ENCODE peak calls at places on chromosomes 6 and 20, in seven cellular contexts. One of them, this sample, is unnamed.

GRCh38 chr6:95133578-95133977 is 443.8 kb upstream of the MANEA start:
- DNase-seq in right lobe of liver: no peak
- DNase-seq in heart left ventricle: no peak
- DNase-seq in CD8-positive, alpha-beta memory T cell: no peak
- DNase-seq in ovary: no peak
- DNase-seq in vagina: no peak
- DNase-seq in CD8-positive, alpha-beta T cell: no peak
- DNase-seq in this sample: no peak

GRCh38 chr20:35145141-35145564 is 2.0 kb downstream of the EDEM2 start:
- DNase-seq in right lobe of liver: no peak
- DNase-seq in CD8-positive, alpha-beta T cell: no peak
- DNase-seq in CD8-positive, alpha-beta memory T cell: no peak
- DNase-seq in vagina: no peak
- DNase-seq in heart left ventricle: no peak
- DNase-seq in ovary: no peak
- DNase-seq in this sample: no peak

GRCh38 chr6:53624491-53624890 is 41.1 kb downstream of the KLHL31 start:
- DNase-seq in CD8-positive, alpha-beta memory T cell: no peak
- DNase-seq in CD8-positive, alpha-beta T cell: no peak
- DNase-seq in vagina: no peak
- DNase-seq in heart left ventricle: no peak
- DNase-seq in ovary: no peak
- DNase-seq in right lobe of liver: no peak
- DNase-seq in this sample: no peak

GRCh38 chr20:52586697-52587096 is 385.5 kb upstream of the TSHZ2 start:
- DNase-seq in vagina: no peak
- DNase-seq in CD8-positive, alpha-beta memory T cell: no peak
- DNase-seq in right lobe of liver: no peak
- DNase-seq in heart left ventricle: no peak
- DNase-seq in ovary: no peak
- DNase-seq in CD8-positive, alpha-beta T cell: no peak
- DNase-seq in this sample: no peak

GRCh38 chr6:42313038-42313437 is 95.4 kb upstream of the MRPS10 start:
- DNase-seq in vagina: no peak
- DNase-seq in right lobe of liver: no peak
- DNase-seq in CD8-positive, alpha-beta T cell: no peak
- DNase-seq in heart left ventricle: no peak
- DNase-seq in CD8-positive, alpha-beta memory T cell: no peak
- DNase-seq in ovary: no peak
- DNase-seq in this sample: no peak

GRCh38 chr20:40564997-40565680 is 123.9 kb downstream of the MAFB start:
- DNase-seq in CD8-positive, alpha-beta memory T cell: no peak
- DNase-seq in ovary: no peak
- DNase-seq in vagina: no peak
- DNase-seq in heart left ventricle: no peak
- DNase-seq in right lobe of liver: no peak
- DNase-seq in CD8-positive, alpha-beta T cell: no peak
- DNase-seq in this sample: peak; percentile 86

GRCh38 chr6:38168126-38168525 is 348.6 kb downstream of the ZFAND3 start:
- DNase-seq in heart left ventricle: no peak
- DNase-seq in ovary: no peak
- DNase-seq in right lobe of liver: peak; percentile 44
- DNase-seq in CD8-positive, alpha-beta T cell: no peak
- DNase-seq in CD8-positive, alpha-beta memory T cell: no peak
- DNase-seq in vagina: no peak
- DNase-seq in this sample: no peak

GRCh38 chr6:139595183-139595582 is 220.7 kb upstream of the CITED2 start:
- DNase-seq in vagina: no peak
- DNase-seq in CD8-positive, alpha-beta T cell: no peak
- DNase-seq in ovary: no peak
- DNase-seq in right lobe of liver: no peak
- DNase-seq in heart left ventricle: no peak
- DNase-seq in CD8-positive, alpha-beta memory T cell: no peak
- DNase-seq in this sample: no peak

GRCh38 chr6:105397987-105398386 is 4.9 kb downstream of the PREP start:
- DNase-seq in ovary: no peak
- DNase-seq in right lobe of liver: no peak
- DNase-seq in CD8-positive, alpha-beta T cell: no peak
- DNase-seq in vagina: no peak
- DNase-seq in heart left ventricle: no peak
- DNase-seq in CD8-positive, alpha-beta memory T cell: no peak
- DNase-seq in this sample: no peak

GRCh38 chr6:30926644-30927043 is 5.3 kb downstream of the SFTA2 start:
- DNase-seq in CD8-positive, alpha-beta T cell: no peak
- DNase-seq in vagina: no peak
- DNase-seq in right lobe of liver: no peak
- DNase-seq in ovary: no peak
- DNase-seq in heart left ventricle: peak; percentile 55
- DNase-seq in CD8-positive, alpha-beta memory T cell: no peak
- DNase-seq in this sample: peak; percentile 42

GRCh38 chr20:22508426-22508825 is 75.9 kb downstream of the FOXA2 start:
- DNase-seq in heart left ventricle: no peak
- DNase-seq in CD8-positive, alpha-beta memory T cell: no peak
- DNase-seq in ovary: no peak
- DNase-seq in CD8-positive, alpha-beta T cell: no peak
- DNase-seq in vagina: no peak
- DNase-seq in right lobe of liver: no peak
- DNase-seq in this sample: no peak

GRCh38 chr20:23350855-23351838 is 556 bp downstream of the NXT1 start:
- DNase-seq in vagina: peak; percentile 91
- DNase-seq in heart left ventricle: peak; percentile 55
- DNase-seq in right lobe of liver: peak; percentile 71
- DNase-seq in CD8-positive, alpha-beta memory T cell: peak; percentile 58
- DNase-seq in ovary: no peak
- DNase-seq in CD8-positive, alpha-beta T cell: peak; percentile 33
- DNase-seq in this sample: peak; percentile 25

GRCh38 chr6:32609731-32610640 is 20.3 kb upstream of the HLA-DRB1 start:
- DNase-seq in vagina: no peak
- DNase-seq in CD8-positive, alpha-beta T cell: peak; percentile 2
- DNase-seq in right lobe of liver: no peak
- DNase-seq in ovary: peak; percentile 31
- DNase-seq in heart left ventricle: peak; percentile 63
- DNase-seq in CD8-positive, alpha-beta memory T cell: no peak
- DNase-seq in this sample: no peak

GRCh38 chr20:37283530-37284195 is 5.8 kb upstream of the MANBAL start:
- DNase-seq in right lobe of liver: no peak
- DNase-seq in vagina: no peak
- DNase-seq in CD8-positive, alpha-beta memory T cell: no peak
- DNase-seq in CD8-positive, alpha-beta T cell: no peak
- DNase-seq in heart left ventricle: no peak
- DNase-seq in ovary: no peak
- DNase-seq in this sample: no peak

GRCh38 chr6:153101461-153101860 is 29.6 kb downstream of the RGS17 start:
- DNase-seq in vagina: no peak
- DNase-seq in heart left ventricle: no peak
- DNase-seq in right lobe of liver: no peak
- DNase-seq in CD8-positive, alpha-beta memory T cell: no peak
- DNase-seq in CD8-positive, alpha-beta T cell: no peak
- DNase-seq in ovary: no peak
- DNase-seq in this sample: no peak

GRCh38 chr6:113879186-113880096 is 22.3 kb downstream of the MARCKS start:
- DNase-seq in right lobe of liver: no peak
- DNase-seq in heart left ventricle: peak; percentile 46
- DNase-seq in ovary: peak; percentile 30
- DNase-seq in CD8-positive, alpha-beta T cell: no peak
- DNase-seq in CD8-positive, alpha-beta memory T cell: no peak
- DNase-seq in vagina: no peak
- DNase-seq in this sample: peak; percentile 51

GRCh38 chr20:56922497-56922896 is 293.4 kb downstream of the TFAP2C start:
- DNase-seq in right lobe of liver: no peak
- DNase-seq in ovary: no peak
- DNase-seq in CD8-positive, alpha-beta memory T cell: no peak
- DNase-seq in heart left ventricle: no peak
- DNase-seq in CD8-positive, alpha-beta T cell: no peak
- DNase-seq in vagina: no peak
- DNase-seq in this sample: no peak

GRCh38 chr20:56924316-56924975 is 295.3 kb downstream of the TFAP2C start:
- DNase-seq in ovary: no peak
- DNase-seq in CD8-positive, alpha-beta memory T cell: no peak
- DNase-seq in heart left ventricle: no peak
- DNase-seq in vagina: no peak
- DNase-seq in CD8-positive, alpha-beta T cell: no peak
- DNase-seq in right lobe of liver: no peak
- DNase-seq in this sample: no peak

GRCh38 chr20:56925696-56926101 is 296.6 kb downstream of the TFAP2C start:
- DNase-seq in heart left ventricle: no peak
- DNase-seq in right lobe of liver: no peak
- DNase-seq in CD8-positive, alpha-beta T cell: no peak
- DNase-seq in CD8-positive, alpha-beta memory T cell: no peak
- DNase-seq in vagina: no peak
- DNase-seq in ovary: no peak
- DNase-seq in this sample: no peak

GRCh38 chr20:56926501-56926900 is 297.4 kb downstream of the TFAP2C start:
- DNase-seq in vagina: no peak
- DNase-seq in CD8-positive, alpha-beta memory T cell: no peak
- DNase-seq in CD8-positive, alpha-beta T cell: no peak
- DNase-seq in right lobe of liver: no peak
- DNase-seq in heart left ventricle: no peak
- DNase-seq in ovary: no peak
- DNase-seq in this sample: no peak

GRCh38 chr20:56924976-56925695 is 296.0 kb downstream of the TFAP2C start:
- DNase-seq in right lobe of liver: no peak
- DNase-seq in ovary: no peak
- DNase-seq in CD8-positive, alpha-beta memory T cell: no peak
- DNase-seq in heart left ventricle: peak; percentile 29
- DNase-seq in vagina: no peak
- DNase-seq in CD8-positive, alpha-beta T cell: no peak
- DNase-seq in this sample: peak; percentile 65
- H3K4me3 ChIP-seq in right lobe of liver: no peak overlapping the region
- H3K4me3 ChIP-seq in ovary: no peak overlapping the region
- H3K4me3 ChIP-seq in CD8-positive, alpha-beta memory T cell: no peak overlapping the region
- H3K4me3 ChIP-seq in heart left ventricle: peak overlapping the region; percentile 25
- H3K4me3 ChIP-seq in vagina: peak overlapping the region; percentile 44
- H3K4me3 ChIP-seq in CD8-positive, alpha-beta T cell: no peak overlapping the region
- H3K4me3 ChIP-seq in this sample: peak overlapping the region; percentile 28

GRCh38 chr20:57988422-57988821 is 240.0 kb downstream of the ANKRD60 start:
- DNase-seq in CD8-positive, alpha-beta memory T cell: no peak
- DNase-seq in right lobe of liver: no peak
- DNase-seq in CD8-positive, alpha-beta T cell: no peak
- DNase-seq in ovary: no peak
- DNase-seq in heart left ventricle: no peak
- DNase-seq in vagina: no peak
- DNase-seq in this sample: no peak

GRCh38 chr20:57990396-57990987 is 238.0 kb downstream of the ANKRD60 start:
- DNase-seq in right lobe of liver: no peak
- DNase-seq in vagina: no peak
- DNase-seq in CD8-positive, alpha-beta memory T cell: no peak
- DNase-seq in heart left ventricle: no peak
- DNase-seq in CD8-positive, alpha-beta T cell: no peak
- DNase-seq in ovary: no peak
- DNase-seq in this sample: peak; percentile 71

GRCh38 chr20:57993738-57994431 is 234.6 kb downstream of the ANKRD60 start:
- DNase-seq in CD8-positive, alpha-beta memory T cell: no peak
- DNase-seq in right lobe of liver: no peak
- DNase-seq in heart left ventricle: no peak
- DNase-seq in CD8-positive, alpha-beta T cell: no peak
- DNase-seq in vagina: no peak
- DNase-seq in ovary: no peak
- DNase-seq in this sample: peak; percentile 98

GRCh38 chr20:57988828-57989227 is 239.6 kb downstream of the ANKRD60 start:
- DNase-seq in heart left ventricle: no peak
- DNase-seq in right lobe of liver: no peak
- DNase-seq in CD8-positive, alpha-beta memory T cell: no peak
- DNase-seq in vagina: no peak
- DNase-seq in CD8-positive, alpha-beta T cell: no peak
- DNase-seq in ovary: no peak
- DNase-seq in this sample: no peak

GRCh38 chr20:57991211-57991841 is 237.1 kb downstream of the ANKRD60 start:
- DNase-seq in ovary: no peak
- DNase-seq in heart left ventricle: no peak
- DNase-seq in CD8-positive, alpha-beta memory T cell: no peak
- DNase-seq in right lobe of liver: no peak
- DNase-seq in vagina: no peak
- DNase-seq in CD8-positive, alpha-beta T cell: no peak
- DNase-seq in this sample: peak; percentile 99
- H3K27me3 ChIP-seq in ovary: no peaks in the 10 kb centered on the region
- H3K27me3 ChIP-seq in heart left ventricle: no peaks in the 10 kb centered on the region
- H3K27me3 ChIP-seq in CD8-positive, alpha-beta memory T cell: no peaks in the 10 kb centered on the region
- H3K27me3 ChIP-seq in right lobe of liver: no peaks in the 10 kb centered on the region
- H3K27me3 ChIP-seq in vagina: no peaks in the 10 kb centered on the region
- H3K27me3 ChIP-seq in CD8-positive, alpha-beta T cell: peaks cover 3% of the 10 kb centered on the region
- H3K27me3 ChIP-seq in this sample: no peaks in the 10 kb centered on the region

DNA sequence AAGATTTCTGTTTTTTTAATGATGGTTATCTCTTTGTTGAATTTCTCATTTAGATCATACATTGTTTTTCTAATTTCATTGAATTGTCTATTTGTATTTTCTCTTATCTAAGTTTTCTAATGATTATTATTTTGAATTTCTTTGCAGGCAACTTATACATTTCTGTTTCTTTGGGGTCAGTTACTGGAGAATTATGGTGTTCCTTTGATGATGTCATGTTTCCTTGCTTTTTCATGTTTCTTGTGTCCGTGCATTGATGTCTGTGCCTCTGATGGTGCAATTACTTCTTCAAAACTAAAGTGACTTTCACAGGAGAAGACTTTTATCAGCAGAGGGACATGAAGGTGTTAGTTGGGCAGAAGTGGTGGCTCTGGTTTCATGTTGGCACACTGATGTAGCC is 270.7 kb upstream of the MOCS1 start:
- DNase-seq in CD8-positive, alpha-beta memory T cell: no peak
- DNase-seq in CD8-positive, alpha-beta T cell: no peak
- DNase-seq in right lobe of liver: no peak
- DNase-seq in heart left ventricle: no peak
- DNase-seq in ovary: no peak
- DNase-seq in vagina: no peak
- DNase-seq in this sample: no peak
- H3K9me3 ChIP-seq in CD8-positive, alpha-beta memory T cell: no peaks in the 10 kb centered on the region
- H3K9me3 ChIP-seq in CD8-positive, alpha-beta T cell: no peaks in the 10 kb centered on the region
- H3K9me3 ChIP-seq in right lobe of liver: peaks cover 17% of the 10 kb centered on the region
- H3K9me3 ChIP-seq in heart left ventricle: peaks cover 39% of the 10 kb centered on the region
- H3K9me3 ChIP-seq in ovary: no peaks in the 10 kb centered on the region
- H3K9me3 ChIP-seq in vagina: peaks cover 3% of the 10 kb centered on the region
- H3K9me3 ChIP-seq in this sample: no peaks in the 10 kb centered on the region

GRCh38 chr6:100467144-100468012 is 2.7 kb upstream of the SIM1 start:
- DNase-seq in right lobe of liver: no peak
- DNase-seq in ovary: no peak
- DNase-seq in CD8-positive, alpha-beta memory T cell: no peak
- DNase-seq in CD8-positive, alpha-beta T cell: no peak
- DNase-seq in vagina: no peak
- DNase-seq in heart left ventricle: no peak
- DNase-seq in this sample: no peak

GRCh38 chr6:100466410-100467143 is 1.9 kb upstream of the SIM1 start:
- DNase-seq in right lobe of liver: no peak
- DNase-seq in ovary: no peak
- DNase-seq in CD8-positive, alpha-beta T cell: no peak
- DNase-seq in heart left ventricle: no peak
- DNase-seq in CD8-positive, alpha-beta memory T cell: no peak
- DNase-seq in vagina: no peak
- DNase-seq in this sample: no peak

GRCh38 chr6:100464162-100464851 is 414 bp downstream of the SIM1 start:
- DNase-seq in CD8-positive, alpha-beta T cell: no peak
- DNase-seq in vagina: no peak
- DNase-seq in ovary: no peak
- DNase-seq in CD8-positive, alpha-beta memory T cell: no peak
- DNase-seq in heart left ventricle: no peak
- DNase-seq in right lobe of liver: no peak
- DNase-seq in this sample: peak; percentile 49

GRCh38 chr6:100464910-100465700 is at the start of gene SIM1:
- DNase-seq in vagina: no peak
- DNase-seq in heart left ventricle: peak; percentile 44
- DNase-seq in right lobe of liver: no peak
- DNase-seq in ovary: no peak
- DNase-seq in CD8-positive, alpha-beta memory T cell: no peak
- DNase-seq in CD8-positive, alpha-beta T cell: no peak
- DNase-seq in this sample: peak; percentile 97

GRCh38 chr6:100465701-100466409 is 1.1 kb upstream of the SIM1 start:
- DNase-seq in CD8-positive, alpha-beta T cell: no peak
- DNase-seq in ovary: no peak
- DNase-seq in vagina: no peak
- DNase-seq in CD8-positive, alpha-beta memory T cell: no peak
- DNase-seq in right lobe of liver: no peak
- DNase-seq in heart left ventricle: no peak
- DNase-seq in this sample: no peak
- H3K4me3 ChIP-seq in CD8-positive, alpha-beta T cell: no peak overlapping the region
- H3K4me3 ChIP-seq in ovary: no peak overlapping the region
- H3K4me3 ChIP-seq in vagina: no peak overlapping the region
- H3K4me3 ChIP-seq in CD8-positive, alpha-beta memory T cell: no peak overlapping the region
- H3K4me3 ChIP-seq in right lobe of liver: no peak overlapping the region
- H3K4me3 ChIP-seq in heart left ventricle: no peak overlapping the region
- H3K4me3 ChIP-seq in this sample: peak overlapping the region; percentile 73

This sample was measured in MG63.